ENCODE peak calls at places on chromosomes 13 and 19, in five cellular contexts. One of them, this sample, is unnamed.

GRCh38 chr13:23610966-23611486 is 40.8 kb downstream of the TNFRSF19 start:
- DNase-seq in uterus: peak
- DNase-seq in B cell: no peak
- DNase-seq in fibroblast of pulmonary artery: peak
- DNase-seq in heart left ventricle: peak
- DNase-seq in this sample: no peak

GRCh38 chr13:46633416-46633815 is 80.4 kb downstream of the LRCH1 start:
- DNase-seq in fibroblast of pulmonary artery: peak
- DNase-seq in B cell: no peak
- DNase-seq in uterus: no peak
- DNase-seq in heart left ventricle: no peak
- DNase-seq in this sample: no peak

GRCh38 chr13:110433014-110433413 is 125.9 kb downstream of the COL4A2 start:
- DNase-seq in heart left ventricle: peak
- DNase-seq in fibroblast of pulmonary artery: no peak
- DNase-seq in uterus: no peak
- DNase-seq in B cell: no peak
- DNase-seq in this sample: no peak

GRCh38 chr13:75489502-75490263 is 7.7 kb upstream of the TBC1D4 start:
- DNase-seq in B cell: no peak
- DNase-seq in fibroblast of pulmonary artery: peak
- DNase-seq in heart left ventricle: no peak
- DNase-seq in uterus: no peak
- DNase-seq in this sample: no peak

GRCh38 chr13:50400035-50400726 is 384.9 kb downstream of the KCNRG start:
- DNase-seq in fibroblast of pulmonary artery: peak
- DNase-seq in uterus: no peak
- DNase-seq in heart left ventricle: peak
- DNase-seq in B cell: no peak
- DNase-seq in this sample: no peak

GRCh38 chr19:12840091-12841079 is 2.1 kb downstream of the MAST1 start:
- DNase-seq in uterus: no peak
- DNase-seq in fibroblast of pulmonary artery: peak
- DNase-seq in heart left ventricle: no peak
- DNase-seq in B cell: no peak
- DNase-seq in this sample: no peak

GRCh38 chr19:39679056-39679790 is 23.5 kb downstream of the LGALS16 start:
- DNase-seq in heart left ventricle: no peak
- DNase-seq in uterus: no peak
- DNase-seq in B cell: no peak
- DNase-seq in fibroblast of pulmonary artery: no peak
- DNase-seq in this sample: no peak

GRCh38 chr19:40398417-40399056 is 8.6 kb upstream of the HIPK4 start:
- DNase-seq in heart left ventricle: no peak
- DNase-seq in B cell: peak
- DNase-seq in uterus: peak
- DNase-seq in fibroblast of pulmonary artery: no peak
- DNase-seq in this sample: no peak

GRCh38 chr19:1472227-1473055 is 6.6 kb downstream of the C19orf25 start:
- DNase-seq in B cell: no peak
- DNase-seq in heart left ventricle: peak
- DNase-seq in uterus: no peak
- DNase-seq in fibroblast of pulmonary artery: no peak
- DNase-seq in this sample: no peak

GRCh38 chr19:33811736-33812387 is 15.2 kb downstream of the KCTD15 start:
- DNase-seq in uterus: no peak
- DNase-seq in fibroblast of pulmonary artery: no peak
- DNase-seq in heart left ventricle: no peak
- DNase-seq in B cell: no peak
- DNase-seq in this sample: no peak

GRCh38 chr13:110759710-110760109 is 46.2 kb downstream of the ING1 start:
- DNase-seq in fibroblast of pulmonary artery: peak
- DNase-seq in B cell: no peak
- DNase-seq in heart left ventricle: no peak
- DNase-seq in uterus: no peak
- DNase-seq in this sample: no peak

GRCh38 chr19:41320568-41320967 is 10.6 kb downstream of the CCDC97 start:
- DNase-seq in B cell: no peak
- DNase-seq in uterus: no peak
- DNase-seq in fibroblast of pulmonary artery: no peak
- DNase-seq in heart left ventricle: no peak
- DNase-seq in this sample: no peak

GRCh38 chr13:112940236-112940635 is 28.8 kb upstream of the MCF2L start:
- DNase-seq in B cell: no peak
- DNase-seq in heart left ventricle: no peak
- DNase-seq in fibroblast of pulmonary artery: no peak
- DNase-seq in uterus: no peak
- DNase-seq in this sample: no peak

GRCh38 chr13:112744306-112745021 is 54.6 kb downstream of the ATP11A start:
- DNase-seq in uterus: peak
- DNase-seq in fibroblast of pulmonary artery: peak
- DNase-seq in heart left ventricle: no peak
- DNase-seq in B cell: no peak
- DNase-seq in this sample: no peak

GRCh38 chr13:30179547-30180256 is 127.6 kb downstream of the KATNAL1 start:
- DNase-seq in uterus: no peak
- DNase-seq in fibroblast of pulmonary artery: no peak
- DNase-seq in heart left ventricle: no peak
- DNase-seq in B cell: no peak
- DNase-seq in this sample: no peak

GRCh38 chr13:33740134-33740538 is 77.8 kb upstream of the RFC3 start:
- DNase-seq in fibroblast of pulmonary artery: peak
- DNase-seq in B cell: no peak
- DNase-seq in heart left ventricle: no peak
- DNase-seq in uterus: no peak
- DNase-seq in this sample: no peak

GRCh38 chr19:18021121-18021755 is 13.3 kb downstream of the ARRDC2 start:
- DNase-seq in fibroblast of pulmonary artery: peak
- DNase-seq in uterus: peak
- DNase-seq in B cell: peak
- DNase-seq in heart left ventricle: peak
- DNase-seq in this sample: no peak

GRCh38 chr13:106049171-106049570 is 486.3 kb downstream of the EFNB2 start:
- DNase-seq in uterus: no peak
- DNase-seq in fibroblast of pulmonary artery: no peak
- DNase-seq in heart left ventricle: no peak
- DNase-seq in B cell: no peak
- DNase-seq in this sample: no peak

GRCh38 chr19:13102666-13103584 is at the start of gene LYL1:
- DNase-seq in uterus: peak
- DNase-seq in fibroblast of pulmonary artery: peak
- DNase-seq in heart left ventricle: peak
- DNase-seq in B cell: peak
- DNase-seq in this sample: no peak

GRCh38 chr13:30864352-30865130 is 41.5 kb upstream of the MEDAG start:
- DNase-seq in uterus: peak
- DNase-seq in heart left ventricle: no peak
- DNase-seq in B cell: no peak
- DNase-seq in fibroblast of pulmonary artery: peak
- DNase-seq in this sample: no peak

GRCh38 chr13:34817246-34817645 is 124.8 kb upstream of the NBEA start:
- DNase-seq in uterus: no peak
- DNase-seq in fibroblast of pulmonary artery: no peak
- DNase-seq in B cell: no peak
- DNase-seq in heart left ventricle: no peak
- DNase-seq in this sample: no peak

GRCh38 chr19:19338082-19338481 is 17.5 kb downstream of the MAU2 start:
- DNase-seq in B cell: no peak
- DNase-seq in heart left ventricle: no peak
- DNase-seq in uterus: no peak
- DNase-seq in fibroblast of pulmonary artery: peak
- DNase-seq in this sample: no peak

GRCh38 chr13:45587897-45588296 is 27.6 kb downstream of the ERICH6B start:
- DNase-seq in fibroblast of pulmonary artery: no peak
- DNase-seq in B cell: no peak
- DNase-seq in uterus: no peak
- DNase-seq in heart left ventricle: no peak
- DNase-seq in this sample: no peak

GRCh38 chr13:45582533-45583076 is 32.9 kb downstream of the ERICH6B start:
- DNase-seq in uterus: no peak
- DNase-seq in fibroblast of pulmonary artery: no peak
- DNase-seq in B cell: no peak
- DNase-seq in heart left ventricle: no peak
- DNase-seq in this sample: no peak

DNA sequence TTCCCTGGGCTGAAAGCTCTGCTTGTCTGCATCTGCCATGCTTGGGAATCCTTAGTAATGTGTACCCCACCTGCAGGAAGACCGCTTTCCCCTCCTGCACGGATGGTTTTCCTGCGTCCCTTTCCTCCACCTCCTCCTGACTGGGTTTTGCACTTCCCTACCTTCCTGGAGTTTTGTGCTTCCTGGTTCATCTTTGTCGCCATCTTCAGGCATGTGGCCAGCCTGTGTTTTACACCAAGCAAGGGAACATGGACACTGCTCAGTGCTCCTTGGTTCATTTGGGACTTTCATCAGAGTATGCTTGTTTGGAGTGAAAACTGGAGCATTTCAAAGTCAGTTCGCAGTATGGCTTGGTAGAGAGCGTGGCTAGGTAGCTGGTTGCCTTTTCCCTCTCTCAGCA is 30.7 kb downstream of the ERICH6B start:
- DNase-seq in uterus: no peak
- DNase-seq in B cell: no peak
- DNase-seq in heart left ventricle: no peak
- DNase-seq in fibroblast of pulmonary artery: no peak
- DNase-seq in this sample: no peak
- TF ChIP-seq CTCF in uterus: no peak
- TF ChIP-seq CTCF in B cell: no peak
- TF ChIP-seq CTCF in heart left ventricle: no peak
- TF ChIP-seq CTCF in fibroblast of pulmonary artery: peak
- TF ChIP-seq CTCF in this sample: peak

GRCh38 chr13:52845766-52846566 is 2.5 kb downstream of the PCDH8 start:
- DNase-seq in uterus: no peak
- DNase-seq in heart left ventricle: no peak
- DNase-seq in fibroblast of pulmonary artery: peak
- DNase-seq in B cell: no peak
- DNase-seq in this sample: no peak
- TF ChIP-seq CTCF in uterus: no peak
- TF ChIP-seq CTCF in heart left ventricle: peak
- TF ChIP-seq CTCF in fibroblast of pulmonary artery: no peak
- TF ChIP-seq CTCF in B cell: no peak
- TF ChIP-seq CTCF in this sample: peak

GRCh38 chr13:60623131-60623530 is 226.1 kb downstream of the TDRD3 start:
- DNase-seq in heart left ventricle: no peak
- DNase-seq in B cell: no peak
- DNase-seq in fibroblast of pulmonary artery: no peak
- DNase-seq in uterus: no peak
- DNase-seq in this sample: no peak

GRCh38 chr13:60629158-60629557 is 232.1 kb downstream of the TDRD3 start:
- DNase-seq in B cell: no peak
- DNase-seq in heart left ventricle: no peak
- DNase-seq in uterus: no peak
- DNase-seq in fibroblast of pulmonary artery: no peak
- DNase-seq in this sample: no peak

DNA sequence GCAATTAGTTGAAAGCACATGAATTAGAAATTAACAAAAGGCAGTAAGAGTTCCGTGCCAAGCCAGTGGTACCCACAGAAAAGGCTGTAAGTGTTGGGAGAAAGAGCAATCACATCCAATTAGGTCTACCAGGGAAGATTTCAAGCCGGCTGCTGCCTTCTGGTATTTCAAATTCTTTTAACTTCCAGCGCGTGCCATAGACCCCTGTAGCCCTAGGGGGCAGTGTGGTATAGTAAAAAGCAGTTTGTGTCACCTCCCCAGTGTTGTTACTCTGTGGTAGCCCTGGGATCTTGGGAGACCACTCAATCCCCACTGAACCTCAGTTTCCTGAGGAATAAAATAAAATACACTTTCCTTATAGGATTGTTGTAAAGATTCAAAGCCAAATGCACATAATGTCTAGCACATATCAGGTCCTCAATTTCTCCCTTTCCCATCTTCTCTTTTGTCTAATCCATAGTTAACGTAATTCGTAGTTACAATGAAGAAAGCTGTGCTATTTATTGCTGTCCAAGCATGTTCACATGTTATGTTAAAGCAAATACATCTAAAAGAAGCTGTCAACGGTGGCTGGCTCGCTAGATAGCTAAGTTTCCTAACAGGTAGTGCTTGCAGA is 230.2 kb downstream of the TDRD3 start:
- DNase-seq in uterus: no peak
- DNase-seq in heart left ventricle: no peak
- DNase-seq in fibroblast of pulmonary artery: peak
- DNase-seq in B cell: no peak
- DNase-seq in this sample: no peak
- TF ChIP-seq CTCF in uterus: no peak
- TF ChIP-seq CTCF in heart left ventricle: peak
- TF ChIP-seq CTCF in fibroblast of pulmonary artery: peak
- TF ChIP-seq CTCF in B cell: no peak
- TF ChIP-seq CTCF in this sample: peak

GRCh38 chr13:26075498-26075897 is 23.7 kb upstream of the SHISA2 start:
- DNase-seq in heart left ventricle: no peak
- DNase-seq in uterus: no peak
- DNase-seq in fibroblast of pulmonary artery: no peak
- DNase-seq in B cell: no peak
- DNase-seq in this sample: no peak
- TF ChIP-seq CTCF in heart left ventricle: no peak
- TF ChIP-seq CTCF in uterus: no peak
- TF ChIP-seq CTCF in fibroblast of pulmonary artery: no peak
- TF ChIP-seq CTCF in B cell: no peak
- TF ChIP-seq CTCF in this sample: no peak

DNA sequence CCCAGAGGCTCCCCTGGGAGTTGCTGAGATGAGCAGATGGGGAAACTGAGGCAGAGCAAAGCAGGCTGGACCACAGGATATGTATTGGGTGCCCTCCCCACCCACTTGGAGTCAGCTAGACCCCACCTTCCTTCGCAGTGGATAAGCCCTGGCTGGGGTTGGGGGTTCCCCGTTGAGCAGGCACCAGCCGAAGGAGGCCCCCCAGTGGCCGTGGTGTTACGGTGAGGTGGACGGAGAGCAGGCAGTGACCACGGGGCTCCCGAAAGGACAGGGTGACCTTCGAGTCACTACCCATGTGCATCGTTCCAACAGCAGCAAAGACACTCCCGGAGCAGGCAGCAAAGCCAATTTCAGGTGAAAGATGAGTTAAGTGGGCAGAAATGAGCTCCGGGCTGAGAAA is 62.4 kb upstream of the ADGRE5 start:
- DNase-seq in B cell: no peak
- DNase-seq in uterus: no peak
- DNase-seq in heart left ventricle: peak
- DNase-seq in fibroblast of pulmonary artery: no peak
- DNase-seq in this sample: no peak
- TF ChIP-seq CTCF in B cell: no peak
- TF ChIP-seq CTCF in uterus: peak
- TF ChIP-seq CTCF in heart left ventricle: peak
- TF ChIP-seq CTCF in fibroblast of pulmonary artery: peak
- TF ChIP-seq CTCF in this sample: peak

DNA sequence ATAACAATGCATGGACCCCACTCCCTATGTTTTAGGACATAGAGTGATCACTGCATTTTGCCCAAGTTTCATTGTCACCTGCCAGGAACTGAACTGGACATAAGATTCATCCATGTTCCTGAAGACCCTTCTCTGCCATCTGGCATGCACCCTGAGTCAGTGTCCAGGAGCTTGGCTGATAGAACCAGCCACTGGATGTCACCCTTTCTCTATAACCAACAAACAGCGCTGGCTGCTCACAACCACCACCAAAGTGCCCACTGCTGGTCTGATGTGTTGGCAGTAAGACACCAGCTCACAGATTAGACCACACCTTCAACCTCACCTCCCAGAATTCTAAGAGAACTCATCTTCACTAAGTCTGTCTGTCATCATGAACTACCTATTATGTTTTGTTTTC is 333.4 kb downstream of the ITGBL1 start:
- DNase-seq in heart left ventricle: peak
- DNase-seq in fibroblast of pulmonary artery: peak
- DNase-seq in B cell: no peak
- DNase-seq in uterus: no peak
- DNase-seq in this sample: no peak
- TF ChIP-seq CTCF in heart left ventricle: peak
- TF ChIP-seq CTCF in fibroblast of pulmonary artery: no peak
- TF ChIP-seq CTCF in B cell: no peak
- TF ChIP-seq CTCF in uterus: no peak
- TF ChIP-seq CTCF in this sample: peak